ENCODE peak calls at places on chromosomes 4 and X, in four cellular contexts. T is T-helper 1 cell, W is endodermal cell, U is amniotic stem cell. N is an unnamed sample.

GRCh38 chrX:68462653-68463052 is 29.4 kb upstream of the OPHN1 start:
- DNase-seq in U (no peak), T (no peak), W (peak; percentile 59), N (peak; percentile 15)

GRCh38 chrX:103831342-103831802 is 685 bp downstream of the RAB9B start:
- DNase-seq in U (peak; percentile 1), T (peak; percentile 34), W (no peak), N (no peak)

GRCh38 chrX:85503258-85504158 is 124.0 kb upstream of the POF1B start:
- DNase-seq in U (no peak), T (no peak), W (no peak), N (no peak)

GRCh38 chr4:788636-789297 is 37.2 kb downstream of the CPLX1 start:
- DNase-seq in W (peak; percentile 49), T (no peak), U (no peak), N (no peak)

GRCh38 chr4:71237626-71238025 is 101.2 kb upstream of the SLC4A4 start:
- DNase-seq in T (no peak), W (no peak), U (no peak), N (no peak)

GRCh38 chrX:1686642-1687041 is 71.8 kb downstream of the ASMT start:
- DNase-seq in W (no peak), U (no peak), T (no peak), N (no peak)

GRCh38 chr4:122104184-122104583 is 47.9 kb upstream of the BLTP1 start:
- DNase-seq in T (no peak), W (no peak), U (no peak), N (no peak)

GRCh38 chrX:124426824-124427223 is 80.5 kb downstream of the SH2D1A start:
- DNase-seq in T (no peak), U (no peak), W (no peak), N (no peak)

GRCh38 chr4:69360271-69360670 is 80.0 kb downstream of the UGT2B28 start:
- DNase-seq in U (no peak), W (no peak), T (no peak), N (no peak)

GRCh38 chr4:97917115-97917514 is 226.2 kb downstream of the STPG2 start:
- DNase-seq in T (no peak), W (no peak), U (no peak), N (no peak)

GRCh38 chr4:152672403-152673092 is 7.2 kb downstream of the TMEM154 start:
- DNase-seq in U (no peak), T (no peak), W (no peak), N (no peak)

GRCh38 chrX:101078716-101079115 is at the start of gene TMEM35A:
- DNase-seq in U (no peak), T (no peak), W (peak; percentile 62), N (no peak)

GRCh38 chrX:45196701-45197100 is 4.0 kb downstream of the DIPK2B start:
- DNase-seq in T (no peak), W (no peak), U (no peak), N (no peak)

GRCh38 chr4:135365065-135365464 is 1163.5 kb upstream of the PABPC4L start:
- DNase-seq in U (no peak), T (no peak), W (no peak), N (no peak)

GRCh38 chr4:673349-674091 is 556 bp downstream of the ATP5ME start:
- DNase-seq in U (no peak), T (no peak), W (no peak), N (no peak)

GRCh38 chr4:23324291-23324690 is 565.6 kb downstream of the PPARGC1A start:
- DNase-seq in U (no peak), W (no peak), T (no peak), N (no peak)

GRCh38 chr4:167020410-167020809 is 213.9 kb downstream of the SPOCK3 start:
- DNase-seq in T (no peak), W (peak; percentile 71), U (no peak), N (no peak)

GRCh38 chr4:100872811-100873210 is 355.0 kb upstream of the EMCN start:
- DNase-seq in W (no peak), U (peak; percentile 15), T (no peak), N (no peak)

GRCh38 chr4:89929425-89930272 is 35.0 kb downstream of the MMRN1 start:
- DNase-seq in T (no peak), W (no peak), U (no peak), N (no peak)

GRCh38 chr4:110196206-110196870 is 2.1 kb downstream of the ELOVL6 start:
- DNase-seq in U (peak; percentile 12), W (peak; percentile 90), T (peak; percentile 17), N (peak; percentile 20)

GRCh38 chrX:44908198-44908597 is 35.2 kb downstream of the KDM6A start:
- DNase-seq in W (no peak), U (no peak), T (no peak), N (no peak)

GRCh38 chr4:112448211-112448745 is 67.7 kb downstream of the NEUROG2 start:
- DNase-seq in W (no peak), T (no peak), U (peak; percentile 4), N (no peak)

GRCh38 chr4:188372856-188373255 is 233.6 kb downstream of the TRIML1 start:
- DNase-seq in U (peak; percentile 2), T (no peak), W (peak; percentile 71), N (peak; percentile 1)

GRCh38 chr4:827209-828081 is 1.5 kb upstream of the CPLX1 start:
- DNase-seq in W (peak; percentile 51), T (no peak), U (no peak), N (no peak)

GRCh38 chrX:40154853-40155616 is 57.3 kb upstream of the BCOR start:
- DNase-seq in T (no peak), W (peak; percentile 89), U (no peak), N (no peak)

GRCh38 chr4:121072836-121073362 is 564 bp upstream of the NDNF start:
- DNase-seq in W (peak; percentile 76), U (no peak), T (no peak), N (no peak)

GRCh38 chrX:15430584-15430983 is 46.4 kb upstream of the VEGFD start:
- DNase-seq in T (no peak), W (no peak), U (no peak), N (peak; percentile 53)

GRCh38 chr4:78061939-78062603 is 4.9 kb downstream of the FRAS1 start:
- DNase-seq in W (no peak), U (no peak), T (no peak), N (no peak)

GRCh38 chr4:112266823-112267222 is 18.9 kb downstream of the TIFA start:
- DNase-seq in T (no peak), W (no peak), U (no peak), N (no peak)

GRCh38 chr4:67035501-67035900 is 509.8 kb downstream of the CENPC start:
- DNase-seq in T (no peak), W (no peak), U (peak; percentile 10), N (no peak)

GRCh38 chr4:38129452-38129830 is 169.2 kb downstream of the PTTG2 start:
- DNase-seq in U (no peak), W (no peak), T (no peak), N (no peak)

GRCh38 chrX:119266364-119266995 is 30.4 kb downstream of the PGRMC1 start:
- DNase-seq in T (no peak), W (peak; percentile 51), U (no peak), N (no peak)

GRCh38 chr4:78707793-78708192 is 68.4 kb upstream of the BMP2K start:
- DNase-seq in U (no peak), T (no peak), W (peak; percentile 55), N (no peak)

GRCh38 chrX:46236411-46236810 is 308.8 kb downstream of the ZNF674 start:
- DNase-seq in W (no peak), U (no peak), T (no peak), N (no peak)

GRCh38 chrX:69031971-69032391 is 133.3 kb downstream of the PJA1 start:
- DNase-seq in T (no peak), W (peak; percentile 24), U (no peak), N (no peak)

N was measured in HFF-Myc.